ENCODE peak calls at places on chromosome 1, in nine cellular contexts. F is mucosa of descending colon; B is colonic mucosa; U is CD8-positive, alpha-beta memory T cell; T is lower lobe of right lung; S is NT2/D1; Z is neuronal stem cell; C is heart right ventricle; A is left lung. N is an unnamed sample.

GRCh38 chr1:34518146-34518545 is 236.7 kb upstream of the GJB5 start:
- DNase-seq in T (no peak), U (no peak), C (no peak), F (no peak), B (no peak), S (no peak), A (no peak), Z (no peak), N (no peak)

GRCh38 chr1:52203935-52204625 is 62.2 kb downstream of the ZFYVE9 start:
- DNase-seq in B (no peak), F (no peak), C (no peak), A (no peak), U (no peak), Z (no peak), S (no peak), T (no peak), N (no peak)

GRCh38 chr1:173506437-173506836 is 29.3 kb downstream of the PRDX6 start:
- DNase-seq in C (no peak), F (peak; percentile 76), T (no peak), S (no peak), Z (no peak), U (no peak), B (peak; percentile 81), A (no peak), N (peak; percentile 83)

GRCh38 chr1:32741417-32742131 is 39.0 kb upstream of the SYNC start:
- DNase-seq in C (peak; percentile 34), T (no peak), U (no peak), Z (no peak), F (peak; percentile 61), S (no peak), A (no peak), B (peak; percentile 54), N (peak; percentile 61)

GRCh38 chr1:23667411-23667810 is 24.2 kb upstream of the RPL11 start:
- DNase-seq in T (no peak), C (no peak), F (no peak), S (no peak), A (no peak), B (no peak), U (no peak), Z (no peak), N (no peak)

GRCh38 chr1:182205378-182206022 is 144.0 kb upstream of the ZNF648 start:
- DNase-seq in A (no peak), C (no peak), T (no peak), F (no peak), Z (no peak), S (no peak), B (no peak), U (no peak), N (no peak)

GRCh38 chr1:58652351-58653184 is 47.3 kb downstream of the MYSM1 start:
- DNase-seq in U (peak; percentile 35), S (peak; percentile 83), T (no peak), B (peak; percentile 61), Z (peak; percentile 52), A (peak; percentile 50), F (no peak), C (no peak), N (peak; percentile 68)

GRCh38 chr1:84782311-84782771 is 92.1 kb upstream of the SSX2IP start:
- DNase-seq in C (peak; percentile 68), A (peak; percentile 60), Z (peak; percentile 45), B (peak; percentile 75), U (peak; percentile 70), F (peak; percentile 71), S (peak; percentile 66), T (peak; percentile 78), N (peak; percentile 67)

GRCh38 chr1:10471411-10472219 is 714 bp downstream of the DFFA start:
- DNase-seq in B (no peak), A (no peak), Z (no peak), U (no peak), C (no peak), T (no peak), S (no peak), F (no peak), N (no peak)

GRCh38 chr1:151689494-151689893 is 27.1 kb downstream of the CELF3 start:
- DNase-seq in S (no peak), F (no peak), T (no peak), C (no peak), U (no peak), A (no peak), Z (no peak), B (no peak), N (no peak)

GRCh38 chr1:225981714-225982113 is 17.4 kb downstream of the SDE2 start:
- DNase-seq in B (no peak), S (no peak), C (no peak), Z (no peak), A (no peak), T (no peak), U (no peak), F (no peak), N (no peak)

GRCh38 chr1:63775418-63776127 is 1.8 kb downstream of the ROR1 start:
- DNase-seq in F (no peak), T (no peak), A (no peak), U (no peak), C (no peak), S (no peak), B (no peak), Z (no peak), N (no peak)

GRCh38 chr1:47936916-47937551 is 60.2 kb downstream of the TRABD2B start:
- DNase-seq in Z (no peak), U (no peak), T (no peak), F (no peak), B (no peak), S (no peak), C (no peak), A (no peak), N (no peak)

GRCh38 chr1:221284028-221284427 is 404.8 kb downstream of the HLX start:
- DNase-seq in Z (no peak), C (no peak), U (no peak), S (no peak), T (no peak), A (no peak), B (no peak), F (no peak), N (no peak)

GRCh38 chr1:51898090-51898734 is 19.7 kb upstream of the NRDC start:
- DNase-seq in C (no peak), T (no peak), S (no peak), Z (no peak), B (no peak), F (no peak), U (no peak), A (no peak), N (no peak)

GRCh38 chr1:116153692-116154031 is 42.5 kb downstream of the MAB21L3 start:
- DNase-seq in T (no peak), Z (no peak), A (no peak), B (peak; percentile 18), S (no peak), C (no peak), U (no peak), F (no peak), N (peak; percentile 54)

GRCh38 chr1:23394664-23395063 is 25.0 kb upstream of the ZNF436 start:
- DNase-seq in F (peak; percentile 74), S (no peak), B (peak; percentile 57), U (no peak), A (peak; percentile 68), C (peak; percentile 76), T (peak; percentile 52), Z (no peak), N (no peak)

GRCh38 chr1:229529639-229530038 is 21.5 kb upstream of the NUP133 start:
- DNase-seq in S (no peak), A (no peak), Z (no peak), C (no peak), U (no peak), B (no peak), F (no peak), T (no peak), N (no peak)

GRCh38 chr1:52615489-52616042 is 13.4 kb downstream of the GPX7 start:
- DNase-seq in U (no peak), F (no peak), S (no peak), C (no peak), Z (no peak), B (no peak), A (no peak), T (no peak), N (no peak)

GRCh38 chr1:153658400-153659174 is at the start of gene SNAPIN:
- DNase-seq in Z (peak; percentile 81), U (peak; percentile 84), C (peak; percentile 93), S (peak; percentile 90), B (peak; percentile 93), A (peak; percentile 91), F (peak; percentile 95), T (peak; percentile 95), N (peak; percentile 92)

GRCh38 chr1:87449348-87449963 is 120.8 kb downstream of the LMO4 start:
- DNase-seq in U (no peak), A (no peak), S (no peak), B (peak; percentile 66), Z (no peak), T (no peak), F (peak; percentile 47), C (peak; percentile 20), N (peak; percentile 12)
- H3K9me3 ChIP-seq in U (no peaks in the 10 kb centered on the region), A (no peaks in the 10 kb centered on the region), S (peaks cover 9% of the 10 kb centered on the region), B (no peaks in the 10 kb centered on the region), Z (no peaks in the 10 kb centered on the region), T (no peaks in the 10 kb centered on the region), F (no peaks in the 10 kb centered on the region), C (no peaks in the 10 kb centered on the region), N (no peaks in the 10 kb centered on the region)

GRCh38 chr1:114355240-114355639 is 155.8 kb downstream of the TRIM33 start:
- DNase-seq in B (no peak), F (no peak), Z (no peak), U (no peak), T (no peak), C (no peak), A (no peak), S (no peak), N (no peak)

GRCh38 chr1:114359791-114360190 is 151.2 kb downstream of the TRIM33 start:
- DNase-seq in B (no peak), Z (no peak), S (no peak), U (no peak), C (no peak), T (no peak), A (no peak), F (no peak), N (no peak)
- H3K9me3 ChIP-seq in B (no peaks in the 10 kb centered on the region), Z (no peaks in the 10 kb centered on the region), S (peaks cover 45% of the 10 kb centered on the region), U (no peaks in the 10 kb centered on the region), C (peaks cover 18% of the 10 kb centered on the region), T (peaks cover 18% of the 10 kb centered on the region), A (no peaks in the 10 kb centered on the region), F (peaks cover 36% of the 10 kb centered on the region), N (peaks cover 2% of the 10 kb centered on the region)

GRCh38 chr1:248013229-248013710 is at the start of gene OR2L5:
- DNase-seq in U (no peak), T (no peak), F (no peak), B (no peak), C (no peak), S (no peak), A (no peak), Z (no peak), N (no peak)

GRCh38 chr1:248015801-248016200 is 2.3 kb downstream of the OR2L5 start:
- DNase-seq in S (no peak), A (no peak), C (no peak), Z (no peak), T (no peak), B (no peak), U (no peak), F (no peak), N (no peak)
- H3K9me3 ChIP-seq in S (no peaks in the 10 kb centered on the region), A (no peaks in the 10 kb centered on the region), C (peaks cover 14% of the 10 kb centered on the region), Z (no peaks in the 10 kb centered on the region), T (peaks cover 8% of the 10 kb centered on the region), B (no peaks in the 10 kb centered on the region), U (no peaks in the 10 kb centered on the region), F (peaks cover 36% of the 10 kb centered on the region), N (no peaks in the 10 kb centered on the region)

GRCh38 chr1:42504535-42505128 is 41.5 kb downstream of the CCDC30 start:
- DNase-seq in F (no peak), Z (no peak), B (no peak), A (no peak), T (no peak), S (no peak), C (no peak), U (no peak), N (no peak)

GRCh38 chr1:42506576-42506975 is 43.5 kb downstream of the CCDC30 start:
- DNase-seq in A (no peak), S (no peak), U (no peak), B (no peak), F (no peak), Z (no peak), C (no peak), T (no peak), N (no peak)
- H3K9me3 ChIP-seq in A (peaks cover 3% of the 10 kb centered on the region), S (peaks cover 94% of the 10 kb centered on the region), U (no peaks in the 10 kb centered on the region), B (peaks cover 7% of the 10 kb centered on the region), F (peaks cover 85% of the 10 kb centered on the region), Z (peaks cover 68% of the 10 kb centered on the region), C (peaks cover 69% of the 10 kb centered on the region), T (peaks cover 63% of the 10 kb centered on the region), N (no peaks in the 10 kb centered on the region)